ENCODE peak calls at places on chromosomes 7 and 10, in seven cellular contexts. V, A, H, Z, D, E and I are unnamed samples.

GRCh38 chr10:131086511-131086910 is 225.0 kb downstream of the TCERG1L start:
- DNase-seq in V (no peak), A (no peak), H (no peak), Z (peak; percentile 18), D (no peak), E (no peak), I (no peak)

GRCh38 chr7:1961776-1962276 is 270.9 kb downstream of the MAD1L1 start:
- DNase-seq in V (no peak), A (peak; percentile 49), H (no peak), Z (no peak), D (no peak), E (peak; percentile 64), I (no peak)

GRCh38 chr10:112336556-112337201 is 37.2 kb upstream of the ACSL5 start:
- DNase-seq in V (no peak), A (no peak), H (no peak), Z (no peak), D (no peak), E (no peak), I (no peak)

GRCh38 chr10:89706011-89706410 is 4.6 kb downstream of the KIF20B start:
- DNase-seq in V (no peak), A (no peak), H (no peak), Z (no peak), D (no peak), E (no peak), I (no peak)

GRCh38 chr7:66348959-66349358 is 143.8 kb downstream of the TPST1 start:
- DNase-seq in V (no peak), A (no peak), H (no peak), Z (no peak), D (no peak), E (no peak), I (no peak)

GRCh38 chr10:118405933-118406332 is 63.8 kb upstream of the FAM204A start:
- DNase-seq in V (no peak), A (no peak), H (no peak), Z (no peak), D (no peak), E (no peak), I (no peak)

GRCh38 chr7:85292908-85293576 is 106.2 kb upstream of the SEMA3D start:
- DNase-seq in V (no peak), A (no peak), H (no peak), Z (no peak), D (no peak), E (no peak), I (no peak)

GRCh38 chr10:31921031-31921430 is 7.6 kb downstream of the ARHGAP12 start:
- DNase-seq in V (no peak), A (no peak), H (no peak), Z (no peak), D (no peak), E (peak; percentile 51), I (no peak)

GRCh38 chr7:86991844-86992243 is 67.6 kb downstream of the ELAPOR2 start:
- DNase-seq in V (no peak), A (no peak), H (no peak), Z (no peak), D (no peak), E (no peak), I (no peak)

GRCh38 chr7:29113384-29114102 is 32.8 kb downstream of the CPVL start:
- DNase-seq in V (no peak), A (peak; percentile 36), H (peak; percentile 28), Z (peak; percentile 24), D (no peak), E (no peak), I (peak; percentile 32)

GRCh38 chr10:96747734-96748550 is 27.6 kb upstream of the PIK3AP1 start:
- DNase-seq in V (no peak), A (no peak), H (no peak), Z (peak; percentile 16), D (no peak), E (peak; percentile 97), I (no peak)

DNA sequence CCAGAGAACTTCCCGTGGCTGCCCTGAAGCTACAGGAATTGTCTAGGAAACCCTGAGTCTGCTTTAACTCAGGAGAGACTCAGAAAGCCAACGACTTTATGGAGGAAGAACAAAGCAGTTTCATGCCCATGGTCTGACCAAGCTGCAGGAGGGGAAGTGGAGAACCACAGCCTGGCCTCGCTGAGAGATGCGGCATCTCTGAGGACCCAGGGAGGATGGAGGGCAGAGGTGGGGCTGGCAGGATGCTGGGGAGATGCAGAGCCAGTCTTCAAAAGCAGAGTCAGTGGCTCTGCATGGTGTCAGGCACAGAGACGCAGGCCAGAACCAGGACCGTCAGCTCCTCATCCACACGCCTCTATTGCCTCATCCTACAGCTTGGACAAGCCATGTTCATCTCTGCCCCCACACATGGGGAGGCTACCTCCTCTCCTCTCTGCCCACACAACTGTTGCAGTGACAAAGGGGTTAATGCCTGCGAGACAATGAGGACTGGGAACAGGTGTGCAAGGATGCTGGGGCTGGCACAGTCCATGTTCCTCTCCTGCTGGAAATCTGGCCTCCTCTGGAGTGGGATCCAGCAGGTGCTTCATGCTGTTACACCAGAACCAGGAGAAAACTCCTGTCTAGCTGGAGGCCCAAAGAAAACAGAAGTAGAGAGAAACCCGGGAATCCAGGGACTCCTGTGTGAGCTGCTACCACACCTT is 267.0 kb downstream of the PLXNA4 start:
- DNase-seq in V (no peak), A (no peak), H (no peak), Z (no peak), D (no peak), E (no peak), I (no peak)
- TF ChIP-seq SP1 in V (no peak), A (no peak), H (no peak), Z (no peak), D (no peak), E (no peak), I (no peak)

DNA sequence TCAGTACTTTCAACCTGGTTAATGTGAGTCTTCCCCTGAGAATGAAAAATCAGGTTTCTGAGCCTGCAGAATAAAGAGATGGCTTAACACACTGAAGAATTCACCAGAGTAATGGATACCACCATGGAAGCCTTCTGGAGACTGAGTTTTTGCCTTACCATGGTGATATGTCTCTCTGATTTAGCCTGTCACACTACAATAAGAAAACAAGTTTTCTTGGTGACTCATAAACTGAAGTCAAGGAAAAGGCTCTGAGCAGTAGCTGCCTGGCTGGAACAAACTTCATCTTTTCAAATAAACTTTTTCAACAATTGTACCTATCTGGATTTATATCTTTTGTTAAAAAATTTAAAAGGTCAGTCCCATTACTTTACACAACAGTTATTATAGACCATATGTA is 229.0 kb downstream of the PRPF18 start:
- DNase-seq in V (no peak), A (no peak), H (no peak), Z (no peak), D (no peak), E (no peak), I (no peak)
- TF ChIP-seq SP1 in V (no peak), A (no peak), H (no peak), Z (no peak), D (no peak), E (no peak), I (no peak)

DNA sequence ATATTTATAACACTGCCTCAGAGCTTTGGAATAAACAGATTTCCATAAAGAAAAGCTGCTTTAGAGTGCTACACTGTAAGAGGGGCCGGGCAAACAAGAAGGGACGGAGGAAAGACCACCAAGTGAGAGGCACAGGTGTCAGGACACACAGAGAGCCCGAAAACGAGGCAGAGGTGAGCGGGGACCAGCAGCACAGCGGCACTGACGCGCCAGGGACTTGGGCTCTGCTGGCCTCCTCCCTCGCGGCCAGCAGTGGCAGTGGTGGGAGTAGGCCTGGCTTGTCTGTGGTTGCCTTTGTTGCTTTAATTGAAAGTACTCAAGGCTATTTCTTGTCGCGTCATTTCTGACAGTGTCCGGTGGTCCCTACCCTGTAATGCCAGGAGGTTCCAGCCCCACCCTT is 39.7 kb upstream of the FAM20C start:
- DNase-seq in V (no peak), A (no peak), H (no peak), Z (no peak), D (no peak), E (no peak), I (no peak)
- TF ChIP-seq SP1 in V (no peak), A (no peak), H (no peak), Z (no peak), D (no peak), E (no peak), I (no peak)

DNA sequence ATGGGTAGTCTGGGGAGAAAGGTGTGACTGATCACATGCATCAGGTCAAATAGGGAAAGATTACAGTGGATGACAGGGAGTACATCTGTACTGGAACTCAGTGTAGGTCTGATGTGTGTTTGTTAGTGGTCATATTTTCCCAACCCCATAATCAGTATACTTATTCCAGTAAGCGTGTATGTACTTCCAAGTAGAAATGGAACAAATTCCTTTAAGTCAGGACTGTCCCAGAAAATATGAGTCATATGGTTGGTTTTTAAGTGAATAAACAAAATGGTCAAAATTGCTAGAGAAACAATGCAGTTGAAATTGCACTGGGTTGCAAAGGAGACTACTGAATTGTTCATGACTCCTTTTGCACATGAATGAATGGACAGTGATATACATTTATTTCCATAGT is 118.8 kb upstream of the MYO3A start:
- DNase-seq in V (no peak), A (no peak), H (no peak), Z (no peak), D (no peak), E (no peak), I (no peak)
- TF ChIP-seq SP1 in V (no peak), A (no peak), H (no peak), Z (no peak), D (no peak), E (no peak), I (no peak)

GRCh38 chr10:61108880-61109279 is 164.9 kb upstream of the RHOBTB1 start:
- DNase-seq in V (peak; percentile 53), A (no peak), H (no peak), Z (no peak), D (no peak), E (no peak), I (no peak)

GRCh38 chr10:61110936-61111335 is 167.0 kb upstream of the RHOBTB1 start:
- DNase-seq in V (no peak), A (no peak), H (no peak), Z (no peak), D (no peak), E (no peak), I (no peak)

GRCh38 chr10:61115874-61116273 is 171.9 kb upstream of the RHOBTB1 start:
- DNase-seq in V (no peak), A (no peak), H (no peak), Z (no peak), D (no peak), E (no peak), I (no peak)

DNA sequence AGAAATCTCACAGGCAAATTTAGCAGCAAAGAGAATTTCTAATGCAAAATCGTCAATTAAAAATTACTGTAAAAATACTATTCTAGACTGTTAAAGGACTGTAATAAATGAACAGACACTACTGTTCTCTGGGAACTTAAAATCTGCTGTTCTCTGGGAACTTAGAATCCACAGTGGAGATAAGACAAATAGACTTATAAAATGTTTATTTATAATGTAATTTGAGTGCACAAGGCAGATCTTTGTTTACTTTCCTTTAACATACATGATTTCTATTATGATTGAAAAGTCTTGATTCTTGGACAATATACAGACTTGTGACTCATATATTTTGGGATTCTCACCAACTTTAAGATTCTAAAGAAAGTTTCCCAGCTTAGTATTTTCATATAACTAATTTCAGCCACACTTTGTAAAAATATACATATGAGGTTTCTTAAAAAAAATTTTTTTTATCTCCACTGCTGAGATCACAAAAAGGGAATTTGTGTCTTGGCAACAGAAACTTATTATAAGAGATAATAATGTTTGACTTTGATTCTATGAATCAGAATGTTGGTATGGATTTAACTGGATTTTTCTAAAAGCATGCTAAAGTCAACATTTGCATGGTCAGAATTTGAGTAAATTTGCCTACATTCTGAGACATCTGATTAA is 166.3 kb upstream of the RHOBTB1 start:
- DNase-seq in V (no peak), A (no peak), H (no peak), Z (no peak), D (no peak), E (no peak), I (no peak)
- TF ChIP-seq SP1 in V (no peak), A (no peak), H (no peak), Z (no peak), D (no peak), E (no peak), I (no peak)